ENCODE peak calls at places on chromosomes 7 and 10, in eight cellular contexts. U is SHP77; O is activated naive CD4-positive, alpha-beta T cell; N is SJSA1; M is HCT116; S is islet precursor cell; Q is T-cell; J is NCI-H1694 treated with DMSO at 0.1 percent for 48 hours. C is an unnamed sample.

GRCh38 chr10:62071846-62072281 is 170.4 kb downstream of the ARID5B start:
- DNase-seq in U (no peak), O (no peak), N (no peak), M (no peak), S (no peak), Q (no peak), J (no peak), C (no peak)

GRCh38 chr10:106189254-106189653 is 975.3 kb downstream of the SORCS1 start:
- DNase-seq in U (peak), O (no peak), N (no peak), M (no peak), S (peak), Q (no peak), J (no peak), C (no peak)

GRCh38 chr10:127315888-127316287 is 119.5 kb upstream of the INSYN2A start:
- DNase-seq in U (no peak), O (no peak), N (no peak), M (no peak), S (no peak), Q (no peak), J (no peak), C (no peak)

GRCh38 chr7:41035788-41036187 is 667.1 kb downstream of the INHBA start:
- DNase-seq in U (no peak), O (no peak), N (peak), M (no peak), S (no peak), Q (no peak), J (no peak), C (no peak)

GRCh38 chr7:96203781-96204180 is 118.1 kb downstream of the SLC25A13 start:
- DNase-seq in U (no peak), O (no peak), N (no peak), M (no peak), S (no peak), Q (no peak), J (no peak), C (no peak)

GRCh38 chr10:15229268-15229667 is 60.8 kb upstream of the NMT2 start:
- DNase-seq in U (no peak), O (no peak), N (no peak), M (no peak), S (peak), Q (no peak), J (no peak), C (no peak)

GRCh38 chr10:101597036-101597435 is 8.9 kb downstream of the DPCD start:
- DNase-seq in U (no peak), O (no peak), N (no peak), M (no peak), S (no peak), Q (no peak), J (no peak), C (no peak)

GRCh38 chr7:140397784-140398750 is at the start of gene SLC37A3:
- DNase-seq in U (peak), O (peak), N (peak), M (peak), S (peak), Q (peak), J (peak), C (peak)

GRCh38 chr7:75945297-75946168 is 30.6 kb downstream of the POR start:
- DNase-seq in U (no peak), O (no peak), N (no peak), M (no peak), S (no peak), Q (no peak), J (no peak), C (peak)

GRCh38 chr7:142799483-142799882 is 28.7 kb downstream of the PRSS2 start:
- DNase-seq in U (no peak), O (no peak), N (no peak), M (no peak), S (peak), Q (no peak), J (no peak), C (no peak)

GRCh38 chr7:47150497-47151260 is 431.2 kb downstream of the TNS3 start:
- DNase-seq in U (no peak), O (no peak), N (no peak), M (no peak), S (no peak), Q (no peak), J (no peak), C (no peak)

GRCh38 chr7:102426268-102427031 is 6.9 kb upstream of the ORAI2 start:
- DNase-seq in U (no peak), O (no peak), N (no peak), M (no peak), S (no peak), Q (peak), J (peak), C (no peak)

GRCh38 chr10:66627156-66627555 is 298.7 kb upstream of the LRRTM3 start:
- DNase-seq in U (no peak), O (no peak), N (no peak), M (peak), S (peak), Q (no peak), J (peak), C (no peak)

GRCh38 chr10:132120734-132121510 is 55.2 kb downstream of the JAKMIP3 start:
- DNase-seq in U (no peak), O (no peak), N (no peak), M (no peak), S (no peak), Q (no peak), J (no peak), C (no peak)

GRCh38 chr7:55148571-55148970 is 129.8 kb downstream of the EGFR start:
- DNase-seq in U (no peak), O (no peak), N (no peak), M (no peak), S (no peak), Q (no peak), J (no peak), C (no peak)

GRCh38 chr10:54799491-54799890 is 1.5 kb downstream of the PCDH15 start:
- DNase-seq in U (no peak), O (no peak), N (no peak), M (no peak), S (no peak), Q (no peak), J (no peak), C (no peak)

GRCh38 chr10:10642741-10643280 is 374.9 kb upstream of the CELF2 start:
- DNase-seq in U (no peak), O (no peak), N (no peak), M (no peak), S (peak), Q (no peak), J (no peak), C (no peak)

GRCh38 chr7:111708072-111708471 is 145.8 kb upstream of the IMMP2L start:
- DNase-seq in U (no peak), O (no peak), N (no peak), M (no peak), S (no peak), Q (no peak), J (no peak), C (no peak)

GRCh38 chr7:77235280-77235679 is 35.7 kb upstream of the FGL2 start:
- DNase-seq in U (no peak), O (no peak), N (no peak), M (no peak), S (no peak), Q (no peak), J (no peak), C (no peak)

GRCh38 chr10:62594093-62594520 is 210.4 kb upstream of the ADO start:
- DNase-seq in U (no peak), O (no peak), N (peak), M (peak), S (peak), Q (peak), J (no peak), C (peak)

GRCh38 chr7:81721428-81721827 is 48.4 kb downstream of the HGF start:
- DNase-seq in U (peak), O (no peak), N (no peak), M (no peak), S (no peak), Q (no peak), J (no peak), C (no peak)

GRCh38 chr10:112379635-112380296 is 5.8 kb downstream of the ACSL5 start:
- DNase-seq in U (no peak), O (no peak), N (no peak), M (peak), S (peak), Q (no peak), J (no peak), C (peak)

GRCh38 chr10:121781101-121781500 is 146.7 kb downstream of the ATE1 start:
- DNase-seq in U (no peak), O (no peak), N (no peak), M (peak), S (peak), Q (no peak), J (no peak), C (peak)

GRCh38 chr7:91082854-91083495 is 181.3 kb upstream of the FZD1 start:
- DNase-seq in U (no peak), O (no peak), N (no peak), M (no peak), S (no peak), Q (no peak), J (peak), C (no peak)

GRCh38 chr10:57716884-57717283 is 550.8 kb downstream of the IPMK start:
- DNase-seq in U (no peak), O (no peak), N (no peak), M (no peak), S (no peak), Q (no peak), J (no peak), C (no peak)

GRCh38 chr10:3412071-3412582 is 239.5 kb upstream of the PITRM1 start:
- DNase-seq in U (no peak), O (no peak), N (no peak), M (no peak), S (no peak), Q (no peak), J (no peak), C (no peak)

GRCh38 chr10:123143162-123143824 is 4.6 kb upstream of the HMX2 start:
- DNase-seq in U (no peak), O (no peak), N (no peak), M (no peak), S (no peak), Q (no peak), J (no peak), C (no peak)

GRCh38 chr7:67343566-67343965 is 346.9 kb downstream of the TYW1 start:
- DNase-seq in U (peak), O (no peak), N (no peak), M (no peak), S (no peak), Q (no peak), J (no peak), C (no peak)

GRCh38 chr10:12400266-12400931 is 51.1 kb downstream of the CAMK1D start:
- DNase-seq in U (no peak), O (no peak), N (peak), M (no peak), S (no peak), Q (no peak), J (no peak), C (no peak)

GRCh38 chr10:43262902-43263466 is 3.9 kb downstream of the RASGEF1A start:
- DNase-seq in U (no peak), O (no peak), N (no peak), M (no peak), S (no peak), Q (no peak), J (no peak), C (no peak)

C was measured in PC-9.